ENCODE peak calls at places on chromosomes 11 and 22, in seven cellular contexts. O is esophagus squamous epithelium, I is esophagus muscularis mucosa, Q is heart left ventricle, M is transverse colon, D is Peyer's patch, G is A549. H is an unnamed sample.
A peak's percentile ranks its signal among the peaks of the same experiment; 100 is the strongest.

GRCh38 chr11:59174664-59175033 is 2.7 kb downstream of the DTX4 start:
- DNase-seq in G (no peak), I (no peak), O (no peak), Q (no peak), M (peak; percentile 70), D (no peak), H (no peak)

GRCh38 chr22:42655693-42656092 is 6.5 kb upstream of the CYB5R3 start:
- DNase-seq in I (no peak), O (no peak), D (peak; percentile 91), M (peak; percentile 46), Q (no peak), G (no peak), H (no peak)

GRCh38 chr22:36923458-36923784 is 10.0 kb downstream of the CSF2RB start:
- DNase-seq in I (no peak), O (no peak), D (no peak), G (no peak), Q (no peak), M (no peak), H (no peak)

GRCh38 chr22:40425082-40425481 is 54.7 kb downstream of the SGSM3 start:
- DNase-seq in I (no peak), Q (no peak), D (no peak), G (no peak), M (no peak), O (no peak), H (no peak)

GRCh38 chr11:11281626-11282025 is 71.4 kb downstream of the CSNK2A3 start:
- DNase-seq in M (no peak), O (no peak), Q (no peak), I (no peak), D (no peak), G (no peak), H (no peak)

GRCh38 chr11:101456812-101457211 is 127.0 kb downstream of the TRPC6 start:
- DNase-seq in I (no peak), M (no peak), D (no peak), G (no peak), Q (no peak), O (no peak), H (no peak)

GRCh38 chr11:122261546-122261945 is 145.5 kb upstream of the BLID start:
- DNase-seq in G (no peak), I (no peak), O (no peak), D (no peak), M (no peak), Q (no peak), H (no peak)

GRCh38 chr11:26247340-26247739 is 84.6 kb upstream of the ANO3 start:
- DNase-seq in Q (no peak), I (no peak), D (no peak), O (no peak), M (no peak), G (no peak), H (no peak)

GRCh38 chr11:95379460-95379859 is 148.5 kb upstream of the SESN3 start:
- DNase-seq in M (no peak), Q (no peak), D (no peak), G (no peak), I (no peak), O (no peak), H (no peak)

GRCh38 chr11:46238967-46239800 is 38.3 kb upstream of the CREB3L1 start:
- DNase-seq in O (no peak), D (peak; percentile 61), M (peak; percentile 86), I (peak; percentile 95), G (peak; percentile 86), Q (peak; percentile 88), H (peak; percentile 94)

GRCh38 chr22:30010789-30011405 is 69.4 kb upstream of the HORMAD2 start:
- DNase-seq in I (no peak), D (no peak), O (no peak), G (no peak), M (no peak), Q (no peak), H (no peak)

GRCh38 chr11:72411623-72412532 is 22.5 kb downstream of the CLPB start:
- DNase-seq in D (peak; percentile 53), O (no peak), G (no peak), M (peak; percentile 25), Q (no peak), I (no peak), H (peak; percentile 91)

GRCh38 chr11:115161876-115162275 is 342.3 kb downstream of the CADM1 start:
- DNase-seq in D (no peak), M (no peak), G (no peak), O (no peak), I (no peak), Q (no peak), H (no peak)
- TF ChIP-seq POLR2A in D (no peak), M (no peak), G (no peak), O (no peak), I (no peak), Q (no peak), H (no peak)

DNA sequence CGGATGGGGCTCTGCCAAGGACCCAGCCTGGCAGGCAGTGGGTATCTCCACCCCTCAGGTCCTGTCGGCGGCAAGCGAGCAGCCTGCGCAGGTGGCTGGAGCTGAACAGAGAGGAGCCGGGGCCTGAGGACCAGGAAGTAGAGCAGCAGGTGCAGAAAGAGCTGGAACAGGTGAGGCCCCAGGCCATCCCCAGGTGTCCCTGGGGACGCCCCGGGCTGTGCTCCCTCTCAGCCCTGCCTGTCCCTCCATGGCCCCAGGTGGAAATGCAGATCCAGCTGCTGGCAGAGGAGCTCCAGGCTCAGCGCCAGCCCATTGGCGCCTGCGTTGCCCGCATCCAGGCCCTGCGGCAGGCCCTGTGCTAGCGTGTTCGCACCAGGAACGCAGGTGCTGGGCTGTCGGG is 44.0 kb downstream of the PISD start:
- DNase-seq in O (no peak), I (no peak), G (no peak), D (no peak), M (no peak), Q (no peak), H (no peak)
- TF ChIP-seq POLR2A in O (no peak), I (no peak), G (no peak), D (no peak), M (no peak), Q (no peak), H (peak; percentile 23)

GRCh38 chr11:79762271-79762935 is 321.6 kb upstream of the TENM4 start:
- DNase-seq in I (no peak), G (no peak), M (no peak), O (no peak), Q (no peak), D (no peak), H (no peak)

GRCh38 chr11:79758325-79758724 is 317.5 kb upstream of the TENM4 start:
- DNase-seq in O (no peak), G (no peak), D (no peak), Q (no peak), M (no peak), I (no peak), H (no peak)
- TF ChIP-seq POLR2A in O (no peak), G (no peak), D (no peak), Q (no peak), M (no peak), I (no peak), H (no peak)

DNA sequence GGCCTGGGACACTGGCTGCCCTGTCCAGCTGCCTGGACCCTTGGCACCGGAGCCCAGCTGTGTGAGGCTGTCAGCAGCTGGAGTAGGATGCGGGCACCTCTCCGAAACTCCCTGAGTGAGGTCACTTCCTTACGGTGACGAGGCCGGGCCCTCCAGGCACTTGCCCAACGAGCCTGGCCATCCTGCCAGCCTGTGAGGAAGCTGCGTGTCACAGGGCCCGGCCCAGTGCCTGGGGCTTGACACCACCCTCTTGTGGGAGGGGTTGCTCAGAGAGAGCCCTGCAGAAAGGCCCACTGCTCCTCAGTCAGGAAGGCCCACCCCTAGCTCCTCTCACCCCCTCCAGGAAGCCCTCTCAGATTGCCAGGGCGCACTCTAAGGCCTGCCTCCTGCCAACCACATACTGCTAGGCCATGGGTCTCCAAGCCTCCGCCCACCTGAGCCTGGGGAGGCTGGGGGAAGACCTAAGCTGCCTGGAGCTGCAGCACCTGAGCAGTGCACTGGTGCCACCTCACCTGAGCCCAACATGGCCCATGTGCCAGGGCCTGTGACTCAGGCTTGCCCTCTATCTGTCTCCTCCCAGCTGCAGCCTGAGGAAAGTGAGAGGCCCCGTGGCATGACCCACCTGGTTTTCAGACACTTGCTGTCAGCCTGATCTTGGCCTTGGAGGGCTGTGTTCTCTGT is 4.3 kb upstream of the PHLDA2 start:
- DNase-seq in I (no peak), G (peak; percentile 62), D (no peak), O (no peak), M (peak; percentile 70), Q (no peak), H (peak; percentile 33)
- TF ChIP-seq POLR2A in I (no peak), G (no peak), D (no peak), O (peak; percentile 15), M (no peak), Q (no peak), H (no peak)

GRCh38 chr22:23168381-23169031 is 11.8 kb upstream of the BCR start:
- DNase-seq in D (no peak), M (no peak), G (no peak), Q (no peak), O (no peak), I (no peak), H (no peak)
- TF ChIP-seq POLR2A in D (no peak), M (no peak), G (no peak), Q (no peak), O (no peak), I (no peak), H (no peak)

GRCh38 chr11:695332-695605 is 247 bp upstream of the DEAF1 start:
- DNase-seq in I (no peak), G (no peak), O (no peak), Q (no peak), D (no peak), M (no peak), H (no peak)
- TF ChIP-seq POLR2A in I (no peak), G (no peak), O (no peak), Q (no peak), D (no peak), M (no peak), H (no peak)

GRCh38 chr11:65427691-65428577 is 5.3 kb downstream of the NEAT1 start:
- DNase-seq in G (no peak), M (peak; percentile 69), I (no peak), Q (no peak), O (no peak), D (peak; percentile 47), H (no peak)
- TF ChIP-seq POLR2A in G (peak; percentile 57), M (peak; percentile 79), I (no peak), Q (peak; percentile 0), O (peak; percentile 26), D (no peak), H (peak; percentile 74)

GRCh38 chr22:17357688-17358087 is 11.6 kb upstream of the CECR2 start:
- DNase-seq in M (no peak), G (no peak), Q (no peak), O (no peak), D (no peak), I (no peak), H (no peak)

GRCh38 chr22:17358394-17358793 is 10.9 kb upstream of the CECR2 start:
- DNase-seq in G (no peak), D (no peak), M (no peak), O (no peak), Q (no peak), I (no peak), H (no peak)

GRCh38 chr22:17359501-17359900 is 9.8 kb upstream of the CECR2 start:
- DNase-seq in D (no peak), Q (no peak), M (no peak), I (no peak), O (no peak), G (no peak), H (no peak)
- TF ChIP-seq POLR2A in D (no peak), Q (no peak), M (no peak), I (no peak), O (no peak), G (no peak), H (no peak)

H was measured in erythroblast.